ENCODE peak calls at places on chromosome 3, in nine cellular contexts. Q is NCI-H1048; X is COLO829; G is T1000; Y is neural progenitor cell; O is stimulated activated naive CD8-positive, alpha-beta T cell treated with anti-CD3 and anti-CD28 coated beads, Interleukin-15, Interleukin-2, amounts not matched to agents 100 U/mL and 50 U/mL, for 24 hours; D is stimulated activated CD8-positive, alpha-beta memory T cell treated with anti-CD3 and anti-CD28 coated beads, Interleukin-7, amount 100 ng/mL, for 1 hour; N is GM04504; M is left kidney. E is an unnamed sample.

GRCh38 chr3:57158813-57159678 is 6.1 kb downstream of the IL17RD start:
- DNase-seq in Q (no peak), X (no peak), G (no peak), Y (peak), O (no peak), D (no peak), N (no peak), M (no peak), E (peak)

GRCh38 chr3:2921903-2922302 is 188.3 kb downstream of the IL5RA start:
- DNase-seq in Q (no peak), X (peak), G (no peak), Y (peak), O (no peak), D (no peak), N (no peak), M (peak), E (no peak)

GRCh38 chr3:46280105-46280797 is 38.0 kb downstream of the CCR3 start:
- DNase-seq in Q (no peak), X (no peak), G (no peak), Y (no peak), O (peak), D (no peak), N (no peak), M (no peak), E (peak)

GRCh38 chr3:36514171-36514570 is 133.9 kb downstream of the STAC start:
- DNase-seq in Q (no peak), X (no peak), G (no peak), Y (no peak), O (no peak), D (no peak), N (no peak), M (no peak), E (no peak)

GRCh38 chr3:44899683-44900367 is 25.4 kb downstream of the TGM4 start:
- DNase-seq in Q (no peak), X (no peak), G (no peak), Y (peak), O (no peak), D (no peak), N (no peak), M (peak), E (no peak)

GRCh38 chr3:15646924-15647511 is 45.5 kb downstream of the BTD start:
- DNase-seq in Q (no peak), X (peak), G (peak), Y (no peak), O (no peak), D (no peak), N (peak), M (no peak), E (peak)

GRCh38 chr3:133572158-133573053 is 1.1 kb upstream of the CDV3 start:
- DNase-seq in Q (no peak), X (no peak), G (no peak), Y (no peak), O (peak), D (no peak), N (no peak), M (no peak), E (no peak)

GRCh38 chr3:170278632-170279031 is 56.4 kb downstream of the PRKCI start:
- DNase-seq in Q (no peak), X (no peak), G (no peak), Y (no peak), O (no peak), D (no peak), N (no peak), M (peak), E (no peak)

GRCh38 chr3:11060500-11061251 is 68.1 kb downstream of the SLC6A1 start:
- DNase-seq in Q (no peak), X (peak), G (peak), Y (peak), O (peak), D (no peak), N (peak), M (peak), E (peak)

GRCh38 chr3:8623741-8624140 is 20.9 kb downstream of the SSUH2 start:
- DNase-seq in Q (no peak), X (no peak), G (no peak), Y (no peak), O (no peak), D (no peak), N (no peak), M (no peak), E (no peak)

E was measured in SJSA1.